ENCODE peak calls at places on chromosomes 16 and 17, in seven cellular contexts. N is T-helper 1 cell; E is activated naive CD4-positive, alpha-beta T cell; W is AG08395; O is fibroblast of lung; I is neural progenitor cell; R is EL. X is an unnamed sample.

GRCh38 chr17:82000803-82001649 is 21.7 kb downstream of the CENPX start:
- DNase-seq in N (no peak), E (no peak), O (no peak), I (no peak), W (no peak), R (no peak), X (no peak)

GRCh38 chr17:17982796-17983195 is 10.1 kb downstream of the DRC3 start:
- DNase-seq in O (no peak), R (no peak), W (no peak), I (no peak), E (no peak), N (no peak), X (no peak)

GRCh38 chr16:78183886-78184553 is 84.6 kb downstream of the WWOX start:
- DNase-seq in N (no peak), W (no peak), E (no peak), R (no peak), I (no peak), O (peak), X (peak)

GRCh38 chr16:87371261-87371866 is 12.2 kb downstream of the FBXO31 start:
- DNase-seq in R (no peak), I (peak), N (no peak), O (no peak), E (no peak), W (no peak), X (no peak)

GRCh38 chr17:49548506-49549310 is 27.0 kb upstream of the NXPH3 start:
- DNase-seq in W (peak), O (peak), I (peak), R (peak), E (no peak), N (no peak), X (no peak)

GRCh38 chr17:8119575-8120519 is 1.5 kb upstream of the ALOXE3 start:
- DNase-seq in I (peak), O (peak), R (peak), N (peak), W (peak), E (peak), X (peak)

GRCh38 chr16:68644715-68645493 is at the start of gene CDH3:
- DNase-seq in N (no peak), E (no peak), O (no peak), R (peak), W (peak), I (peak), X (no peak)

GRCh38 chr16:10629592-10629963 is 49.2 kb upstream of the EMP2 start:
- DNase-seq in O (no peak), W (no peak), R (no peak), I (no peak), E (no peak), N (no peak), X (no peak)

GRCh38 chr16:12242516-12242915 is 266.0 kb downstream of the SNX29 start:
- DNase-seq in N (no peak), R (no peak), W (no peak), I (no peak), E (no peak), O (no peak), X (no peak)

GRCh38 chr16:25035494-25036405 is 20.6 kb upstream of the ARHGAP17 start:
- DNase-seq in O (no peak), R (peak), N (no peak), E (no peak), I (no peak), W (no peak), X (no peak)

GRCh38 chr16:47204736-47205499 is 61.2 kb upstream of the NETO2 start:
- DNase-seq in O (no peak), R (no peak), N (no peak), I (peak), W (no peak), E (no peak), X (peak)

GRCh38 chr16:57694556-57695377 is at the start of gene DRC7:
- DNase-seq in E (no peak), I (peak), O (peak), N (peak), R (peak), W (peak), X (peak)

GRCh38 chr16:23952128-23953041 is 116.6 kb downstream of the PRKCB start:
- DNase-seq in W (no peak), N (no peak), E (no peak), I (peak), R (peak), O (no peak), X (peak)

GRCh38 chr17:49443862-49444261 is 29.2 kb upstream of the PHB1 start:
- DNase-seq in E (no peak), O (no peak), I (no peak), R (peak), N (no peak), W (peak), X (no peak)

GRCh38 chr17:81583589-81584337 is 31.6 kb upstream of the FAAP100 start:
- DNase-seq in R (no peak), O (no peak), W (no peak), I (no peak), E (no peak), N (no peak), X (no peak)

GRCh38 chr17:64213995-64214507 is 49.0 kb downstream of the TEX2 start:
- DNase-seq in N (no peak), W (no peak), I (no peak), R (no peak), O (no peak), E (no peak), X (no peak)

GRCh38 chr17:43324205-43324893 is 74.4 kb upstream of the ARL4D start:
- DNase-seq in E (no peak), N (no peak), R (no peak), O (no peak), I (peak), W (no peak), X (no peak)

GRCh38 chr17:65243838-65244237 is 106.7 kb downstream of the RGS9 start:
- DNase-seq in N (no peak), R (peak), E (no peak), O (peak), I (peak), W (peak), X (peak)

GRCh38 chr17:2347805-2348685 is 10.7 kb downstream of the SGSM2 start:
- DNase-seq in E (no peak), N (no peak), O (peak), W (peak), I (peak), R (peak), X (peak)

GRCh38 chr16:15636392-15636873 is 6.5 kb downstream of the MARF1 start:
- DNase-seq in R (no peak), W (no peak), N (peak), O (no peak), E (no peak), I (no peak), X (no peak)

GRCh38 chr17:2282297-2282873 is 21.2 kb downstream of the SMG6 start:
- DNase-seq in W (peak), I (peak), N (peak), E (no peak), O (peak), R (peak), X (peak)

GRCh38 chr17:35797370-35797769 is 1.9 kb upstream of the MMP28 start:
- DNase-seq in O (no peak), I (no peak), R (no peak), W (no peak), N (no peak), E (no peak), X (no peak)

GRCh38 chr16:4052801-4053662 is 63.2 kb downstream of the ADCY9 start:
- DNase-seq in E (no peak), N (no peak), O (peak), I (no peak), R (peak), W (peak), X (peak)

GRCh38 chr17:40319651-40320550 is 10.9 kb downstream of the RARA start:
- DNase-seq in O (no peak), I (no peak), R (no peak), N (peak), W (no peak), E (no peak), X (no peak)

GRCh38 chr16:72878301-72879269 is 169.3 kb downstream of the ZFHX3 start:
- DNase-seq in W (peak), R (peak), O (peak), E (no peak), N (no peak), I (no peak), X (no peak)

GRCh38 chr17:58527306-58527705 is 12.9 kb upstream of the MTMR4 start:
- DNase-seq in O (no peak), R (peak), I (no peak), W (no peak), N (no peak), E (no peak), X (no peak)

GRCh38 chr16:84165746-84166145 is 20.6 kb downstream of the DNAAF1 start:
- DNase-seq in R (no peak), O (no peak), N (no peak), I (no peak), W (no peak), E (no peak), X (no peak)

GRCh38 chr17:43020789-43021738 is 1.1 kb downstream of the VAT1 start:
- DNase-seq in I (peak), E (no peak), R (peak), W (peak), O (peak), N (no peak), X (no peak)

GRCh38 chr17:48841395-48841831 is 10.6 kb downstream of the CALCOCO2 start:
- DNase-seq in N (peak), R (peak), W (peak), O (peak), E (no peak), I (no peak), X (peak)

GRCh38 chr16:70156207-70156978 is 17.2 kb upstream of the CLEC18C start:
- DNase-seq in W (peak), E (no peak), O (no peak), R (no peak), I (no peak), N (no peak), X (peak)

GRCh38 chr17:27613425-27613824 is 17.6 kb upstream of the LGALS9 start:
- DNase-seq in N (no peak), O (no peak), W (no peak), R (no peak), E (no peak), I (no peak), X (no peak)

GRCh38 chr17:17126131-17127110 is 79.7 kb downstream of the PLD6 start:
- DNase-seq in E (no peak), W (no peak), R (no peak), O (no peak), I (no peak), N (no peak), X (peak)

GRCh38 chr17:48546924-48547838 is 2.3 kb upstream of the HOXB2 start:
- DNase-seq in N (no peak), R (no peak), E (no peak), I (no peak), W (no peak), O (peak), X (no peak)

GRCh38 chr16:24753437-24753836 is 24.0 kb downstream of the TNRC6A start:
- DNase-seq in O (no peak), R (no peak), E (no peak), W (no peak), I (no peak), N (no peak), X (no peak)

GRCh38 chr16:27703545-27703944 is 153.6 kb downstream of the KATNIP start:
- DNase-seq in I (no peak), N (no peak), E (no peak), R (peak), O (no peak), W (peak), X (no peak)

GRCh38 chr17:31698751-31699150 is 160.3 kb downstream of the COPRS start:
- DNase-seq in I (no peak), N (no peak), E (no peak), R (no peak), W (no peak), O (no peak), X (no peak)

X was measured in putamen.